ENCODE peak calls at places on chromosome 5, in four cellular contexts. One of them, this sample, is unnamed.

GRCh38 chr5:90233496-90233895 is 176.1 kb downstream of the CETN3 start:
- DNase-seq in HCT116: no peak
- DNase-seq in K562: no peak
- DNase-seq in SK-N-SH: no peak
- DNase-seq in this sample: no peak

GRCh38 chr5:68845121-68845520 is 248.7 kb upstream of the SLC30A5 start:
- DNase-seq in HCT116: no peak
- DNase-seq in K562: no peak
- DNase-seq in SK-N-SH: no peak
- DNase-seq in this sample: no peak

GRCh38 chr5:78328585-78329173 is 31.7 kb upstream of the SCAMP1 start:
- DNase-seq in HCT116: no peak
- DNase-seq in K562: no peak
- DNase-seq in SK-N-SH: no peak
- DNase-seq in this sample: no peak

GRCh38 chr5:113059232-113059805 is 82.7 kb downstream of the DCP2 start:
- DNase-seq in HCT116: no peak
- DNase-seq in K562: no peak
- DNase-seq in SK-N-SH: peak; percentile 86
- DNase-seq in this sample: no peak

GRCh38 chr5:143435207-143435657 is 31.7 kb upstream of the NR3C1 start:
- DNase-seq in HCT116: no peak
- DNase-seq in K562: no peak
- DNase-seq in SK-N-SH: no peak
- DNase-seq in this sample: no peak

GRCh38 chr5:150758210-150758533 is 645 bp downstream of the DCTN4 start:
- DNase-seq in HCT116: no peak
- DNase-seq in K562: no peak
- DNase-seq in SK-N-SH: no peak
- DNase-seq in this sample: no peak

GRCh38 chr5:146797683-146798082 is 80.9 kb downstream of the PPP2R2B start:
- DNase-seq in HCT116: no peak
- DNase-seq in K562: no peak
- DNase-seq in SK-N-SH: no peak
- DNase-seq in this sample: no peak

GRCh38 chr5:132688536-132689409 is 15.0 kb downstream of the IL4 start:
- DNase-seq in HCT116: no peak
- DNase-seq in K562: no peak
- DNase-seq in SK-N-SH: no peak
- DNase-seq in this sample: no peak

GRCh38 chr5:123059455-123059854 is 22.9 kb upstream of the PPIC start:
- DNase-seq in HCT116: no peak
- DNase-seq in K562: no peak
- DNase-seq in SK-N-SH: no peak
- DNase-seq in this sample: no peak

GRCh38 chr5:93892481-93892880 is 151.1 kb upstream of the POU5F2 start:
- DNase-seq in HCT116: no peak
- DNase-seq in K562: no peak
- DNase-seq in SK-N-SH: no peak
- DNase-seq in this sample: no peak

GRCh38 chr5:99037668-99038067 is 108.9 kb upstream of the CHD1 start:
- DNase-seq in HCT116: no peak
- DNase-seq in K562: peak; percentile 40
- DNase-seq in SK-N-SH: no peak
- DNase-seq in this sample: no peak
- TF ChIP-seq SIN3A in HCT116: no peak
- TF ChIP-seq SIN3A in K562: no peak
- TF ChIP-seq SIN3A in SK-N-SH: no peak
- TF ChIP-seq SIN3A in this sample: no peak

DNA sequence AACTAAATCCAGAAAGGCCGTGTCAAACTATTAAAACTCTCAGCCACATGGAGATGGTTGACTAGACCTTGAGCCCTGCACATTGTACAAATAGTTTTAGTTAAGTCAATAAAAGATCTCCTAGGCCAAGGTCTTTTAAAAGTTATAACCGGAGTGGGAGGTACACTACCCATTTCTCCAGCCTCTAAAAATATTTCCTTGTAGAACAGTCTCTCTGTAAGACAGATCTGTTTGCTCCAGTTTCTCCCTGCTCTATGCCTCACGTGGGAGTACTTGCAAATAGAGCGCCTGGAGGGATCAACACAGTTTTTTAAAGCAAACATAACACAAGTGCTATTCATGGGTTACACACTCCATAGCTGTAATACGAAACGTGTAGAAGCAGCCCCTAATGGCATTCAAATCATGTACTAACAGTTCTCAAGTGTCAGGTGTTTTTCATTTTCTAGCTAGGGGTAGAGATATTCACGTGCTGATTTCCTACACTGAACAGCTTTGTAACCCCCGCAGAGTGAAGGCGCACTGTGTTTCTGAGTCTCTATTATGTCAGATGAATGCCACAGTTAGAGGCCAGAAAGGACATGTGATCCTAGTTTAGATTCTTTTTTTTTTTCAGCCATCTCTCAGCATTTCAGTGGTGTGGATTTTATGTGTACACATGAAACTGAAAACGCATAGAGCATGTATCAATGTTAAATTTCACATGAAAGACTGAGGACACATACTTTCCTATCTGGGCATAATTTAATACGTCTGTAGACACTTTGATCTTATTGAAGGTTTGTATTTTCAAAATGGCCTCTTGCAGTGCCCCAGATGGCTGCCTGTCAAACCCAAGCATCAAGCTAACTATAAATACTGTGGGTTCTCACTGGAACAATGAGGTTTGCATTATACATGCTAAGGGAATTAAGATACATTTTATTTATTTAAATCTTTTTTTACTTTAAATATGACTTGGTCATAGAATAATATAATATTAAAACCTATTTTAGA is 703.2 kb upstream of the GRAMD2B start:
- DNase-seq in HCT116: no peak
- DNase-seq in K562: no peak
- DNase-seq in SK-N-SH: no peak
- DNase-seq in this sample: no peak
- TF ChIP-seq SIN3A in HCT116: no peak
- TF ChIP-seq SIN3A in K562: no peak
- TF ChIP-seq SIN3A in SK-N-SH: no peak
- TF ChIP-seq SIN3A in this sample: no peak

GRCh38 chr5:141388661-141389060 is 1.2 kb downstream of the PCDHGB4 start:
- DNase-seq in HCT116: no peak
- DNase-seq in K562: no peak
- DNase-seq in SK-N-SH: no peak
- DNase-seq in this sample: no peak
- TF ChIP-seq SIN3A in HCT116: no peak
- TF ChIP-seq SIN3A in K562: no peak
- TF ChIP-seq SIN3A in SK-N-SH: no peak
- TF ChIP-seq SIN3A in this sample: no peak

GRCh38 chr5:10056228-10056760 is 193.4 kb downstream of the ATPSCKMT start:
- DNase-seq in HCT116: no peak
- DNase-seq in K562: no peak
- DNase-seq in SK-N-SH: no peak
- DNase-seq in this sample: no peak
- TF ChIP-seq SIN3A in HCT116: no peak
- TF ChIP-seq SIN3A in K562: no peak
- TF ChIP-seq SIN3A in SK-N-SH: no peak
- TF ChIP-seq SIN3A in this sample: no peak